ENCODE peak calls at places on chromosomes 3 and 15, in five cellular contexts. G is H9, E is neuronal stem cell, M is mesenchymal stem cell, Y is H1. R is an unnamed sample.

GRCh38 chr3:145145461-145145860 is 1015.5 kb downstream of the PLOD2 start:
- DNase-seq in G (no peak), E (no peak), M (peak), Y (no peak), R (no peak)

GRCh38 chr15:51692154-51692553 is 10.9 kb downstream of the SCG3 start:
- DNase-seq in G (no peak), E (no peak), M (no peak), Y (no peak), R (no peak)

GRCh38 chr15:69478259-69478687 is 25.7 kb downstream of the RPLP1 start:
- DNase-seq in G (peak), E (peak), M (peak), Y (peak), R (peak)

GRCh38 chr15:91578511-91578910 is 275.0 kb upstream of the SLCO3A1 start:
- DNase-seq in G (no peak), E (no peak), M (no peak), Y (no peak), R (no peak)

GRCh38 chr3:116007000-116007399 is 383.7 kb downstream of the GAP43 start:
- DNase-seq in G (no peak), E (no peak), M (no peak), Y (no peak), R (no peak)

GRCh38 chr15:48400086-48400485 is 68.9 kb downstream of the DUT start:
- DNase-seq in G (no peak), E (no peak), M (no peak), Y (peak), R (no peak)

GRCh38 chr15:77075528-77075927 is 4.6 kb upstream of the TSPAN3 start:
- DNase-seq in G (no peak), E (no peak), M (no peak), Y (no peak), R (no peak)

GRCh38 chr15:82970696-82971095 is 15.3 kb upstream of the RAMAC start:
- DNase-seq in G (no peak), E (no peak), M (no peak), Y (no peak), R (no peak)

GRCh38 chr3:126180477-126181397 is at the start of gene ALDH1L1:
- DNase-seq in G (peak), E (peak), M (peak), Y (peak), R (peak)

GRCh38 chr15:94080416-94080815 is 150.9 kb upstream of the MCTP2 start:
- DNase-seq in G (peak), E (no peak), M (no peak), Y (peak), R (no peak)

GRCh38 chr15:69156726-69157381 is 3.6 kb upstream of the GLCE start:
- DNase-seq in G (peak), E (no peak), M (no peak), Y (no peak), R (no peak)

GRCh38 chr3:64484289-64484992 is 203.4 kb downstream of the ADAMTS9 start:
- DNase-seq in G (peak), E (peak), M (peak), Y (peak), R (peak)

GRCh38 chr3:184593201-184593922 is 31.8 kb downstream of the EPHB3 start:
- DNase-seq in G (no peak), E (no peak), M (peak), Y (no peak), R (peak)

GRCh38 chr3:87175662-87176230 is 51.4 kb upstream of the CHMP2B start:
- DNase-seq in G (no peak), E (no peak), M (no peak), Y (no peak), R (no peak)

GRCh38 chr3:30426319-30426993 is 179.9 kb upstream of the TGFBR2 start:
- DNase-seq in G (no peak), E (no peak), M (peak), Y (no peak), R (no peak)

GRCh38 chr3:48112813-48113212 is 75.4 kb downstream of the CDC25A start:
- DNase-seq in G (no peak), E (no peak), M (no peak), Y (no peak), R (no peak)

GRCh38 chr15:74392902-74393301 is 25.5 kb upstream of the CYP11A1 start:
- DNase-seq in G (no peak), E (no peak), M (no peak), Y (no peak), R (no peak)

GRCh38 chr3:61847784-61848462 is 286.6 kb downstream of the PTPRG start:
- DNase-seq in G (no peak), E (no peak), M (no peak), Y (no peak), R (no peak)

GRCh38 chr3:30353711-30354467 is 252.5 kb upstream of the TGFBR2 start:
- DNase-seq in G (no peak), E (no peak), M (no peak), Y (no peak), R (no peak)

GRCh38 chr15:77020348-77021087 is 25.6 kb downstream of the PSTPIP1 start:
- DNase-seq in G (no peak), E (no peak), M (no peak), Y (no peak), R (no peak)

GRCh38 chr15:50909044-50909342 is 510 bp downstream of the AP4E1 start:
- DNase-seq in G (no peak), E (no peak), M (no peak), Y (no peak), R (peak)

GRCh38 chr15:101773496-101774100 is 29.7 kb upstream of the OR4F6 start:
- DNase-seq in G (peak), E (no peak), M (no peak), Y (peak), R (no peak)

GRCh38 chr3:79587150-79587549 is 180.6 kb downstream of the ROBO1 start:
- DNase-seq in G (no peak), E (no peak), M (no peak), Y (no peak), R (no peak)

GRCh38 chr3:35528728-35529127 is 110.6 kb upstream of the ARPP21 start:
- DNase-seq in G (no peak), E (no peak), M (no peak), Y (no peak), R (no peak)

GRCh38 chr15:33358303-33358702 is 47.5 kb downstream of the RYR3 start:
- DNase-seq in G (no peak), E (peak), M (no peak), Y (no peak), R (no peak)

GRCh38 chr3:175564335-175564734 is 705.2 kb downstream of the NAALADL2 start:
- DNase-seq in G (no peak), E (no peak), M (peak), Y (no peak), R (no peak)

GRCh38 chr3:38655708-38656300 is 6.3 kb upstream of the SCN5A start:
- DNase-seq in G (peak), E (no peak), M (peak), Y (no peak), R (peak)

GRCh38 chr3:124854027-124854426 is 33.1 kb downstream of the ITGB5 start:
- DNase-seq in G (no peak), E (no peak), M (no peak), Y (no peak), R (no peak)

GRCh38 chr15:40695469-40695910 is 516 bp downstream of the RAD51 start:
- DNase-seq in G (no peak), E (no peak), M (peak), Y (no peak), R (peak)

GRCh38 chr15:60854858-60855568 is 374.1 kb downstream of the RORA start:
- DNase-seq in G (no peak), E (no peak), M (no peak), Y (no peak), R (no peak)

GRCh38 chr3:66554178-66554577 is 53.4 kb upstream of the LRIG1 start:
- DNase-seq in G (no peak), E (no peak), M (peak), Y (no peak), R (no peak)

GRCh38 chr15:90624278-90624930 is 92.7 kb upstream of the BLM start:
- DNase-seq in G (no peak), E (no peak), M (no peak), Y (no peak), R (no peak)

GRCh38 chr3:102114264-102114979 is 265.1 kb downstream of the NFKBIZ start:
- DNase-seq in G (no peak), E (no peak), M (no peak), Y (no peak), R (no peak)

GRCh38 chr3:73228000-73228399 is 166.5 kb downstream of the EBLN2 start:
- DNase-seq in G (no peak), E (no peak), M (no peak), Y (no peak), R (no peak)

GRCh38 chr3:186871403-186871924 is 29.0 kb downstream of the ADIPOQ start:
- DNase-seq in G (no peak), E (no peak), M (no peak), Y (no peak), R (no peak)

GRCh38 chr3:13022348-13023250 is 50.6 kb downstream of the IQSEC1 start:
- DNase-seq in G (peak), E (no peak), M (peak), Y (peak), R (peak)
- H3K4ac ChIP-seq in G (no peak), E (peak), M (peak), Y (no peak), R (no peak)

GRCh38 chr3:142218703-142219102 is 6.7 kb downstream of the GK5 start:
- DNase-seq in G (no peak), E (no peak), M (no peak), Y (no peak), R (no peak)

GRCh38 chr3:142225885-142226215 is 465 bp upstream of the GK5 start:
- DNase-seq in G (no peak), E (no peak), M (no peak), Y (no peak), R (no peak)

GRCh38 chr3:142226474-142226873 is 1.1 kb upstream of the GK5 start:
- DNase-seq in G (no peak), E (no peak), M (peak), Y (no peak), R (no peak)

GRCh38 chr3:142224482-142225072 is 808 bp downstream of the GK5 start:
- DNase-seq in G (no peak), E (no peak), M (no peak), Y (no peak), R (no peak)

GRCh38 chr3:142223282-142223681 is 2.1 kb downstream of the GK5 start:
- DNase-seq in G (no peak), E (no peak), M (no peak), Y (no peak), R (no peak)
- H3K27ac ChIP-seq in G (no peak), E (no peak), M (no peak), Y (no peak), R (no peak)

GRCh38 chr3:11204697-11205397 is 50.6 kb downstream of the HRH1 start:
- DNase-seq in G (no peak), E (no peak), M (no peak), Y (no peak), R (no peak)
- H2BK12ac ChIP-seq in G (no peak), E (no peak), M (no peak), Y (no peak), R (no peak)

DNA sequence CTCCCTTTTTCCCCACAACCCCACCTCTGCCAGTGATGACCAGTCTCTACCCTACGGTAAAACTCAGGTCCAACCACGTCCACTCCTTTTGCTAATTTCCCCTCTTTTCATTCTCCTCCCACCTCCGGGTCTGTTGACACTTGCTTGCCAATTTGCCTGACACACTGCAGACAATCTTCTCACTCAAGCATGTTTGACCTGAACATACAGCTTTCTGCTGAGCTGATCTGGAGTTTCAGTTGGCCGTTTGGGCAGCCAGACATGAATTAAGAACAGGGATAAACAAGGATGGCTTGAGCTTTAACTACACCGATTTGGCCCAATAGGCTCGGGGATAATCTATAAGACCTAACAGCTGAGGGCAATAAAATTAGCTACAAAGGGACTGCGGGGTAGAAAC is 758.6 kb upstream of the CFAP20DC start:
- DNase-seq in G (no peak), E (no peak), M (peak), Y (no peak), R (no peak)
- H3K4ac ChIP-seq in G (peak), E (no peak), M (peak), Y (no peak), R (no peak)

GRCh38 chr3:52606373-52607085 is 70.1 kb downstream of the UQCC5 start:
- DNase-seq in G (no peak), E (no peak), M (peak), Y (no peak), R (peak)
- H3K27ac ChIP-seq in G (no peak), E (no peak), M (peak), Y (no peak), R (no peak)

R was measured in trophoblast cell.